ENCODE peak calls at places on chromosomes 1 and 21, in six cellular contexts. K is GM12865, V is pancreas, G is psoas muscle, Z is foreskin fibroblast, L is fibroblast of lung. P is an unnamed sample.

GRCh38 chr1:226874579-226875425 is 4.4 kb downstream of the PSEN2 start:
- DNase-seq in G (no peak), K (no peak), L (no peak), Z (no peak), V (no peak), P (no peak)

GRCh38 chr1:39554277-39554676 is 22.3 kb downstream of the PABPC4 start:
- DNase-seq in L (peak), V (no peak), K (no peak), G (no peak), Z (no peak), P (no peak)

GRCh38 chr1:158285756-158286241 is 3.9 kb upstream of the CD1C start:
- DNase-seq in V (no peak), Z (no peak), L (no peak), G (peak), K (peak), P (no peak)

GRCh38 chr1:235093013-235093618 is 35.5 kb downstream of the TOMM20 start:
- DNase-seq in K (peak), V (no peak), Z (peak), L (peak), G (no peak), P (peak)

GRCh38 chr1:180258290-180258689 is 28.2 kb downstream of the LHX4 start:
- DNase-seq in Z (no peak), G (peak), L (no peak), K (no peak), V (no peak), P (no peak)

GRCh38 chr1:167212025-167212424 is 8.7 kb upstream of the POU2F1 start:
- DNase-seq in G (no peak), K (no peak), V (no peak), L (no peak), Z (no peak), P (no peak)

GRCh38 chr21:45308211-45309068 is 20.7 kb upstream of the POFUT2 start:
- DNase-seq in K (no peak), G (peak), V (no peak), L (peak), Z (peak), P (peak)

GRCh38 chr1:171441278-171441677 is 44.1 kb upstream of the PRRC2C start:
- DNase-seq in L (peak), V (no peak), G (no peak), K (no peak), Z (peak), P (peak)

GRCh38 chr21:31991356-31992331 is 118.8 kb downstream of the HUNK start:
- DNase-seq in V (no peak), K (no peak), G (no peak), Z (no peak), L (no peak), P (no peak)

GRCh38 chr1:6957341-6957740 is 172.1 kb downstream of the CAMTA1 start:
- DNase-seq in K (no peak), L (no peak), G (no peak), Z (no peak), V (no peak), P (no peak)

GRCh38 chr1:40706626-40707025 is 15.1 kb downstream of the NFYC start:
- DNase-seq in L (no peak), Z (peak), G (no peak), K (no peak), V (no peak), P (no peak)

GRCh38 chr1:9257851-9258250 is 23.3 kb downstream of the H6PD start:
- DNase-seq in L (no peak), G (peak), K (no peak), Z (no peak), V (no peak), P (no peak)

GRCh38 chr1:99727575-99728190 is 38.8 kb downstream of the FRRS1 start:
- DNase-seq in K (no peak), G (no peak), V (no peak), Z (peak), L (peak), P (peak)

GRCh38 chr1:202007703-202008489 is 2.5 kb upstream of the ELF3 start:
- DNase-seq in K (no peak), G (no peak), L (no peak), V (peak), Z (peak), P (peak)

GRCh38 chr21:15947707-15948106 is 217.9 kb downstream of the USP25 start:
- DNase-seq in K (no peak), V (no peak), G (no peak), L (no peak), Z (no peak), P (no peak)

GRCh38 chr1:231885209-231885854 is 258.7 kb downstream of the DISC1 start:
- DNase-seq in G (no peak), Z (no peak), K (no peak), L (peak), V (no peak), P (peak)

GRCh38 chr1:231879296-231879695 is 252.7 kb downstream of the DISC1 start:
- DNase-seq in K (no peak), G (no peak), V (no peak), L (no peak), Z (no peak), P (no peak)

GRCh38 chr1:231878737-231879136 is 252.1 kb downstream of the DISC1 start:
- DNase-seq in K (no peak), L (no peak), V (no peak), Z (no peak), G (no peak), P (no peak)

GRCh38 chr1:231883382-231883781 is 256.8 kb downstream of the DISC1 start:
- DNase-seq in Z (no peak), G (no peak), L (no peak), K (no peak), V (no peak), P (no peak)
- TF ChIP-seq CTCF in Z (no peak), G (no peak), L (no peak), K (no peak), V (no peak), P (no peak)

GRCh38 chr1:156624814-156625435 is 5.7 kb downstream of the HAPLN2 start:
- DNase-seq in L (no peak), G (no peak), V (no peak), Z (no peak), K (no peak), P (no peak)
- H3K4me3 ChIP-seq in L (no peak), G (peak), V (no peak), Z (no peak), K (no peak), P (peak)

GRCh38 chr1:2587071-2587859 is 688 bp downstream of the PRXL2B start:
- DNase-seq in V (no peak), L (peak), Z (no peak), G (no peak), K (peak), P (peak)

GRCh38 chr1:2584822-2585317 is 1.7 kb upstream of the PRXL2B start:
- DNase-seq in K (peak), Z (peak), V (no peak), L (no peak), G (peak), P (no peak)

GRCh38 chr1:2586154-2587070 is at the start of gene PRXL2B:
- DNase-seq in G (peak), V (peak), K (peak), L (peak), Z (peak), P (peak)

GRCh38 chr1:2583871-2584341 is 2.7 kb upstream of the PRXL2B start:
- DNase-seq in Z (peak), V (peak), L (peak), G (peak), K (no peak), P (no peak)

GRCh38 chr1:2585318-2586092 is 1.1 kb upstream of the PRXL2B start:
- DNase-seq in G (peak), Z (peak), K (peak), V (peak), L (peak), P (peak)
- TF ChIP-seq CTCF in G (no peak), Z (no peak), K (no peak), V (no peak), L (no peak), P (no peak)

DNA sequence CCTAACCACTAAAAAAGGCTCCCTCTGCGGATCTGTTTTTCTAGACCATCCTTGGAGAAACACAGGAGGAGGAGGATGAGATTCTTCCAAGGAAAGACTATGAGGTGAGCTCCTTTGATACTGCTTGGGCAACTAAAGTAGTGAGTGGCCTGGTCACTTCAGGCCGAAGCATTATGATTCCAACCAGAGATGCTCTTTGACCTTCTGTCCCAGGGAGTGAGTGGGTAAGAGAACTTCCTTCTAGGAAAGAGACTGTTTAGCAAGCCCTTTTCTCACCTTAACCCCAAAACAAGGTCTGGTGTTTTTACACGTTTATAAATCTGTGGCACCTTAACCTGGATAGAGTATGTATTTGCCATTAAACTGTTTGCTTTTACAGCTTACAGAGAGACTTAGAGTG is 1.1 kb downstream of the CLCN6 start:
- DNase-seq in Z (no peak), G (no peak), K (no peak), V (no peak), L (no peak), P (no peak)
- H3K4me3 ChIP-seq in Z (peak), G (peak), K (peak), V (no peak), L (peak), P (peak)

GRCh38 chr1:107139833-107140702 is 771 bp upstream of the NTNG1 start:
- DNase-seq in V (peak), K (peak), G (peak), Z (peak), L (peak), P (peak)
- TF ChIP-seq CTCF in V (no peak), K (no peak), G (no peak), Z (no peak), L (no peak), P (no peak)

DNA sequence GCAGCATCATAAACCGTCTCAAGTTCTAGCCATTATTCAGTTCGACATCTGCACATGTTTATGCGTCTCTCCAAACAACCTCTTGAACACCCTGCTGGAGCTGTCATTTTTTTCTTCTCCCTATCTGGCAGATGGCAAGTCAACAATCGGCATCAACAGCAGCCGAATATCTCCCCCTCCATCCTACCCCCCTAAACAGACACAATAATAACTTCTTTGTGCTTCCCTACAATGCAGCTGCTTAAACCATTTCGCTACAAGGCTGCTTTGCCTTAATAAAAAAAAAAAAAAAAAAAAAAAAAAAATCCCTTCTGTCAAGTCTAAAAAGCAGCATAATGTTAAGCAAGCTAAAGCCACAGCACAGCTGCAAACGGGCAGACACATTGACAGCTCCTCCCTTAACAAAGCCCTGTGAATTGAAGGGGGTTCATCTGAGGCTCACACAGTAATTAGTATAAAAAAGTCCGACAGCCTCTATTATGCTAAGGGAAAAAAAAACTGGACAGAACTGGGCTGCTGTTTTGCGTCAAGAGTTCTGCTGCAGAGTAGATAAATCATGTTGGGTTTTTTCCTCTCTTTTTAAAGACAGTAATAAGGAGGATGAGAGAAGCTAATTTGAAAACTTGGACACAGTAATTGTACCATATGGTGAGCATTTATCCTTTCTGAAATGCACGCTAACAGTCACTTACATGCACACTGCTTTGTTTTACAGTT is 136.4 kb downstream of the AKT3 start:
- DNase-seq in G (no peak), L (peak), V (no peak), Z (peak), K (no peak), P (peak)
- H3K4me3 ChIP-seq in G (peak), L (no peak), V (no peak), Z (peak), K (no peak), P (peak)